ENCODE peak calls at places on chromosome 10, in six cellular contexts. B, E, X, N, I and L are unnamed samples.

GRCh38 chr10:5567477-5567876 is 42.7 kb downstream of the CALML3 start:
- DNase-seq in B (no peak), E (no peak), X (no peak), N (no peak), I (no peak), L (no peak)

GRCh38 chr10:51937736-51938135 is 238.3 kb upstream of the CSTF2T start:
- DNase-seq in B (peak; percentile 79), E (no peak), X (no peak), N (no peak), I (no peak), L (no peak)

GRCh38 chr10:114207349-114207748 is 28.2 kb downstream of the TDRD1 start:
- DNase-seq in B (no peak), E (no peak), X (no peak), N (no peak), I (no peak), L (no peak)

GRCh38 chr10:120586471-120586872 is 129.4 kb downstream of the PLPP4 start:
- DNase-seq in B (no peak), E (no peak), X (no peak), N (no peak), I (no peak), L (no peak)

GRCh38 chr10:113518415-113518814 is 34.4 kb upstream of the HABP2 start:
- DNase-seq in B (no peak), E (no peak), X (no peak), N (no peak), I (no peak), L (no peak)

GRCh38 chr10:78756604-78757442 is 311.9 kb upstream of the ZMIZ1 start:
- DNase-seq in B (peak; percentile 98), E (peak; percentile 85), X (peak; percentile 80), N (no peak), I (no peak), L (no peak)

GRCh38 chr10:76905251-76905650 is 732.4 kb downstream of the KCNMA1 start:
- DNase-seq in B (no peak), E (no peak), X (no peak), N (no peak), I (no peak), L (no peak)

GRCh38 chr10:3192856-3193635 is 20.5 kb upstream of the PITRM1 start:
- DNase-seq in B (peak; percentile 74), E (peak; percentile 40), X (peak; percentile 64), N (peak; percentile 70), I (peak; percentile 66), L (no peak)

GRCh38 chr10:118447478-118447877 is 105.4 kb upstream of the FAM204A start:
- DNase-seq in B (peak; percentile 61), E (no peak), X (no peak), N (no peak), I (peak; percentile 72), L (no peak)

GRCh38 chr10:59079386-59080226 is 96.8 kb upstream of the PHYHIPL start:
- DNase-seq in B (peak; percentile 71), E (no peak), X (peak; percentile 42), N (no peak), I (no peak), L (no peak)

GRCh38 chr10:48453451-48454301 is 147.2 kb downstream of the MAPK8 start:
- DNase-seq in B (no peak), E (no peak), X (no peak), N (no peak), I (no peak), L (no peak)

GRCh38 chr10:22805304-22805703 is 90.9 kb upstream of the PIP4K2A start:
- DNase-seq in B (peak; percentile 39), E (peak; percentile 59), X (no peak), N (no peak), I (peak; percentile 17), L (no peak)

GRCh38 chr10:86655596-86655995 is 1.2 kb downstream of the OPN4 start:
- DNase-seq in B (no peak), E (no peak), X (no peak), N (no peak), I (peak; percentile 0), L (no peak)

GRCh38 chr10:34200355-34200901 is 614.7 kb downstream of the PARD3 start:
- DNase-seq in B (peak; percentile 65), E (no peak), X (no peak), N (no peak), I (no peak), L (no peak)

GRCh38 chr10:58813573-58813972 is 300.9 kb downstream of the BICC1 start:
- DNase-seq in B (no peak), E (no peak), X (no peak), N (no peak), I (peak; percentile 7), L (no peak)

GRCh38 chr10:60425392-60426110 is 35.9 kb upstream of the ANK3 start:
- DNase-seq in B (peak; percentile 47), E (no peak), X (peak; percentile 74), N (no peak), I (no peak), L (no peak)

GRCh38 chr10:105185101-105185500 is 544.0 kb downstream of the SORCS3 start:
- DNase-seq in B (no peak), E (no peak), X (no peak), N (no peak), I (no peak), L (no peak)

GRCh38 chr10:73886085-73886529 is 11.8 kb upstream of the CAMK2G start:
- DNase-seq in B (peak; percentile 87), E (peak; percentile 60), X (peak; percentile 84), N (peak; percentile 91), I (peak; percentile 59), L (peak; percentile 69)

GRCh38 chr10:70271996-70272924 is 11.5 kb downstream of the NPFFR1 start:
- DNase-seq in B (no peak), E (no peak), X (no peak), N (no peak), I (no peak), L (no peak)

GRCh38 chr10:14379556-14380330 is 49.0 kb upstream of the FRMD4A start:
- DNase-seq in B (no peak), E (no peak), X (no peak), N (no peak), I (no peak), L (no peak)

GRCh38 chr10:52539463-52539862 is 225.4 kb downstream of the DKK1 start:
- DNase-seq in B (peak; percentile 36), E (no peak), X (peak; percentile 58), N (no peak), I (no peak), L (no peak)

GRCh38 chr10:121556918-121557573 is 41.2 kb downstream of the FGFR2 start:
- DNase-seq in B (no peak), E (no peak), X (no peak), N (no peak), I (no peak), L (no peak)

GRCh38 chr10:71985542-71986250 is 21.5 kb downstream of the CHST3 start:
- DNase-seq in B (peak; percentile 94), E (peak; percentile 39), X (no peak), N (no peak), I (no peak), L (no peak)

GRCh38 chr10:132107211-132107946 is 41.6 kb downstream of the JAKMIP3 start:
- DNase-seq in B (no peak), E (peak; percentile 56), X (no peak), N (no peak), I (no peak), L (no peak)

GRCh38 chr10:35035641-35036040 is 54.5 kb downstream of the CUL2 start:
- DNase-seq in B (peak; percentile 59), E (no peak), X (no peak), N (no peak), I (no peak), L (no peak)

GRCh38 chr10:93461807-93462178 is 20.3 kb downstream of the MYOF start:
- DNase-seq in B (peak; percentile 54), E (no peak), X (peak; percentile 68), N (no peak), I (no peak), L (no peak)

GRCh38 chr10:95517536-95518454 is 43.4 kb downstream of the SORBS1 start:
- DNase-seq in B (peak; percentile 76), E (no peak), X (no peak), N (no peak), I (peak; percentile 25), L (no peak)

GRCh38 chr10:101829561-101830315 is 11.5 kb upstream of the OGA start:
- DNase-seq in B (peak; percentile 51), E (no peak), X (no peak), N (peak; percentile 90), I (peak; percentile 82), L (peak; percentile 60)

GRCh38 chr10:119409385-119409784 is 133.1 kb downstream of the RGS10 start:
- DNase-seq in B (no peak), E (no peak), X (no peak), N (no peak), I (no peak), L (no peak)

GRCh38 chr10:3982746-3983442 is 197.9 kb upstream of the KLF6 start:
- DNase-seq in B (no peak), E (no peak), X (no peak), N (no peak), I (no peak), L (no peak)

GRCh38 chr10:44292390-44293002 is 92.4 kb downstream of the CXCL12 start:
- DNase-seq in B (no peak), E (peak; percentile 30), X (no peak), N (peak; percentile 59), I (no peak), L (no peak)

GRCh38 chr10:76902949-76903348 is 734.7 kb downstream of the KCNMA1 start:
- DNase-seq in B (peak; percentile 46), E (no peak), X (peak; percentile 24), N (peak; percentile 82), I (peak; percentile 65), L (no peak)

GRCh38 chr10:91163269-91163708 is 57.2 kb upstream of the PCGF5 start:
- DNase-seq in B (peak; percentile 63), E (peak; percentile 66), X (peak; percentile 65), N (peak; percentile 72), I (peak; percentile 72), L (peak; percentile 77)

GRCh38 chr10:7572435-7572834 is 94.3 kb downstream of the ITIH5 start:
- DNase-seq in B (peak; percentile 76), E (no peak), X (no peak), N (no peak), I (no peak), L (no peak)

GRCh38 chr10:62027841-62028501 is 126.5 kb downstream of the ARID5B start:
- DNase-seq in B (peak; percentile 35), E (no peak), X (no peak), N (no peak), I (no peak), L (no peak)

GRCh38 chr10:107880185-107880584 is 715.7 kb upstream of the SORCS1 start:
- DNase-seq in B (no peak), E (no peak), X (no peak), N (no peak), I (no peak), L (no peak)

GRCh38 chr10:76576276-76576962 is 1061.2 kb downstream of the KCNMA1 start:
- DNase-seq in B (peak; percentile 21), E (no peak), X (no peak), N (no peak), I (no peak), L (no peak)

GRCh38 chr10:89274928-89275327 is 23.4 kb upstream of the LIPA start:
- DNase-seq in B (no peak), E (no peak), X (no peak), N (no peak), I (no peak), L (no peak)

GRCh38 chr10:107826166-107826565 is 661.7 kb upstream of the SORCS1 start:
- DNase-seq in B (peak; percentile 2), E (no peak), X (no peak), N (no peak), I (no peak), L (no peak)